ENCODE peak calls at places on chromosome 2, in nine cellular contexts. L is body of pancreas, S is vagina, X is HCT116, K is thyroid gland, H is prostate gland, E is adrenal gland, U is IMR-90, B is esophagus muscularis mucosa. O is an unnamed sample.

GRCh38 chr2:195026261-195026660 is 630.8 kb upstream of the SLC39A10 start:
- DNase-seq in L (no peak), S (no peak), X (no peak), K (no peak), H (no peak), E (no peak), U (peak), B (no peak), O (no peak)

GRCh38 chr2:157471078-157471477 is 27.2 kb upstream of the CYTIP start:
- DNase-seq in L (no peak), S (no peak), X (no peak), K (no peak), H (no peak), E (no peak), U (no peak), B (no peak), O (no peak)

GRCh38 chr2:171084128-171084527 is 76.6 kb downstream of the TLK1 start:
- DNase-seq in L (no peak), S (no peak), X (no peak), K (no peak), H (no peak), E (no peak), U (no peak), B (no peak), O (no peak)

GRCh38 chr2:161200327-161200726 is 40.1 kb downstream of the TANK start:
- DNase-seq in L (no peak), S (no peak), X (no peak), K (no peak), H (no peak), E (no peak), U (no peak), B (no peak), O (no peak)

GRCh38 chr2:218607436-218608115 is at the start of gene PLCD4:
- DNase-seq in L (no peak), S (no peak), X (no peak), K (peak), H (no peak), E (peak), U (peak), B (no peak), O (no peak)

GRCh38 chr2:26649322-26649721 is 8.2 kb upstream of the CIB4 start:
- DNase-seq in L (no peak), S (no peak), X (no peak), K (no peak), H (no peak), E (no peak), U (no peak), B (no peak), O (no peak)

GRCh38 chr2:12389354-12390045 is 327.2 kb upstream of the TRIB2 start:
- DNase-seq in L (no peak), S (no peak), X (no peak), K (no peak), H (no peak), E (no peak), U (peak), B (no peak), O (no peak)

GRCh38 chr2:27446057-27446456 is 3.9 kb downstream of the KRTCAP3 start:
- DNase-seq in L (peak), S (no peak), X (no peak), K (no peak), H (peak), E (no peak), U (no peak), B (no peak), O (no peak)

GRCh38 chr2:169690958-169691357 is 3.2 kb downstream of the CFAP210 start:
- DNase-seq in L (no peak), S (no peak), X (no peak), K (no peak), H (no peak), E (no peak), U (no peak), B (no peak), O (no peak)

GRCh38 chr2:221787561-221787960 is 215.5 kb upstream of the EPHA4 start:
- DNase-seq in L (no peak), S (no peak), X (no peak), K (no peak), H (no peak), E (no peak), U (no peak), B (peak), O (no peak)

GRCh38 chr2:151029406-151030157 is 232.1 kb downstream of the RBM43 start:
- DNase-seq in L (no peak), S (no peak), X (no peak), K (no peak), H (no peak), E (no peak), U (peak), B (no peak), O (no peak)

GRCh38 chr2:16166327-16166981 is 226.1 kb downstream of the MYCN start:
- DNase-seq in L (no peak), S (peak), X (no peak), K (no peak), H (no peak), E (no peak), U (no peak), B (peak), O (no peak)

GRCh38 chr2:188628989-188629889 is 337.6 kb downstream of the GULP1 start:
- DNase-seq in L (no peak), S (no peak), X (peak), K (no peak), H (no peak), E (no peak), U (peak), B (no peak), O (no peak)

GRCh38 chr2:169010633-169011460 is 20.3 kb downstream of the ABCB11 start:
- DNase-seq in L (no peak), S (no peak), X (no peak), K (no peak), H (peak), E (no peak), U (no peak), B (no peak), O (no peak)

GRCh38 chr2:6913415-6914157 is 3.6 kb upstream of the RNF144A start:
- DNase-seq in L (no peak), S (no peak), X (no peak), K (no peak), H (no peak), E (no peak), U (no peak), B (no peak), O (no peak)

DNA sequence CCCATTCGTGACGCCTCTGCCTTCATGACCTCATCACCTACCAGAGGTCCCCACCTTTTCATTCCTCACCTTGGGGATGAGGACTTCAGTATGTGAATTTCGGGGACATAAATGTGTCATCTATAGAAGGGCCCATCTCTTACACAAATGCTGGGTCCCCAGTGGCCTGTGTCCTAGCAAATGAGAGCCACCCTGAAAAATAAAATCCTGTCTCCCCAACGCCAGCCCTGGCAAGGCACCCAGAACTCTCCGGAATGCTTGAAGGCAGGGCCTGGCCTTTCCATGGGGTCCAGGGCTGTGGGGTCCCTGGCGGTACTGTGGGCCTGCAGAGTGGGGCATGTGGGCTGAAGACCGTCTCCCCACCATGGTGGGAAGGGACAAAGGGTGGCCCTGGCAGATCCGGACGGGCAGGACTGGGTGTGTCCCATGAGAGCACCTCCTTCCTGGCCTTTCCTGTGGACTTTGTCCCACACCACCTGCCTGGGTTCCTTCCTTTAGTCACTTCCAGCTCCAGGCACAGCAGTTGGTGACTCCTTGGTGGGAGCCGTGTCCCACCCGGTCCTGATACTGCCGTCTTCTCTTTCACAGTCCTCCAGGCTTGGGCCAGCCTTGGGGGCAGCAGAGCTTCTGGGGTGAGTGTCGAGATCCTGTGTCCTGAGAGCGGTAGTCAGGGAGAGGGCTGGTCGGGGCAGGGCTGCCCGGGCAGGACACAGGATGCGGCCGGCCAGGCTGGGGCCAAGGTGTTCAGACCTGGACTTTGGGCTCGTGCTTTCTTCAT is 18.6 kb downstream of the CAPN10 start:
- DNase-seq in L (no peak), S (no peak), X (no peak), K (no peak), H (no peak), E (no peak), U (no peak), B (no peak), O (no peak)
- TF ChIP-seq POLR2A in L (no peak), S (no peak), X (no peak), K (no peak), H (no peak), E (no peak), U (no peak), B (no peak), O (no peak)

GRCh38 chr2:231966886-231967285 is 5.4 kb downstream of the DIS3L2 start:
- DNase-seq in L (no peak), S (no peak), X (no peak), K (no peak), H (no peak), E (no peak), U (no peak), B (no peak), O (no peak)

GRCh38 chr2:231965118-231965517 is 3.6 kb downstream of the DIS3L2 start:
- DNase-seq in L (no peak), S (no peak), X (no peak), K (no peak), H (no peak), E (no peak), U (no peak), B (no peak), O (no peak)

GRCh38 chr2:231960810-231961348 is 634 bp upstream of the DIS3L2 start:
- DNase-seq in L (no peak), S (no peak), X (no peak), K (no peak), H (no peak), E (no peak), U (no peak), B (no peak), O (peak)

GRCh38 chr2:231957913-231958763 is 3.4 kb upstream of the DIS3L2 start:
- DNase-seq in L (no peak), S (no peak), X (no peak), K (no peak), H (no peak), E (no peak), U (no peak), B (no peak), O (no peak)

DNA sequence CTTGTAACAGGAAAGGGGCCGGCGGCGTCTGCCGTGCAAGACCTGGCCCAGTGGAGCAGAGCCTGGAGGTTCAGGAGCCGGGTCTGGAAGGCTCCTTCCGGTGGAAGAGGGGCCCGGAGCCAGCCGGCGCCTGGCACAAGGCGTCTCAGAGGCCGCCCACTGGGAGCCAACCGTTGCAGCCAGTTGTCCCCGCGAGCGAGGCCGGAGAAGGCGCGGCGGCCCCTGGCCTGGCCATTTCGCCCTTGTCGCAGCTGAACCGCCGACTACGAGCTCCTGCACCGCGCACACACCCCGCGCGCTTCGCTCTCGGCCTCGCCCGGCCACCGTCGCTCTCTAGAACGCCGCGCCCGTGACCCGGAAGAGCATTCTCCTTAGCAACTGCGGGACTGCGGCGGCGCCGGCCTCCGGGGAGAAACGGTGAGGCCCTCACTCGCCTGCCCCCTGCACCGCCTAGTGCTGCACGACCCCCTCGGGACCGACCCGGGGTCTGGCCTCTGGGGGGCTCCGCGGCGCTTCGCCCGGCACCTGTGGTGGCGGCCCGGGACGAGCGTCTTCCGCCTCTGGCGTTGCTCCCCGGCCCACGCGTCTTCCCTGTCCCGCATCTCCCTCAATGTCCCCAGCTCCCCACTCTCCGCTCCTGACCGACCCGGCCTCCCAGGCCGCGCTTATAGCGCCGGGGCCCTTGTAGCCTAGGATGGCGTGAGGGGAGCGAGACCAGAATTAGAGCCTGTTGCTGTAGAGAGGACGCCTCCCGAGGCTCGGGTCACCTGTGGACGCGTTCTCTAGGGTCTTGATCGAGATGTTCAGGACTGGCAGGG is at the start of gene DIS3L2:
- DNase-seq in L (peak), S (no peak), X (peak), K (peak), H (peak), E (peak), U (peak), B (no peak), O (peak)
- TF ChIP-seq POLR2A in L (peak), S (no peak), X (peak), K (no peak), H (peak), E (peak), U (peak), B (peak), O (no peak)

GRCh38 chr2:162312853-162313252 is 5.6 kb downstream of the IFIH1 start:
- DNase-seq in L (no peak), S (no peak), X (no peak), K (no peak), H (no peak), E (no peak), U (no peak), B (no peak), O (no peak)

GRCh38 chr2:162317058-162317742 is 1.3 kb downstream of the IFIH1 start:
- DNase-seq in L (no peak), S (no peak), X (no peak), K (no peak), H (no peak), E (no peak), U (no peak), B (no peak), O (no peak)

GRCh38 chr2:162317910-162318279 is 589 bp downstream of the IFIH1 start:
- DNase-seq in L (peak), S (no peak), X (no peak), K (peak), H (peak), E (peak), U (no peak), B (no peak), O (peak)

GRCh38 chr2:162316590-162316989 is 1.9 kb downstream of the IFIH1 start:
- DNase-seq in L (no peak), S (no peak), X (no peak), K (no peak), H (no peak), E (no peak), U (no peak), B (no peak), O (no peak)

DNA sequence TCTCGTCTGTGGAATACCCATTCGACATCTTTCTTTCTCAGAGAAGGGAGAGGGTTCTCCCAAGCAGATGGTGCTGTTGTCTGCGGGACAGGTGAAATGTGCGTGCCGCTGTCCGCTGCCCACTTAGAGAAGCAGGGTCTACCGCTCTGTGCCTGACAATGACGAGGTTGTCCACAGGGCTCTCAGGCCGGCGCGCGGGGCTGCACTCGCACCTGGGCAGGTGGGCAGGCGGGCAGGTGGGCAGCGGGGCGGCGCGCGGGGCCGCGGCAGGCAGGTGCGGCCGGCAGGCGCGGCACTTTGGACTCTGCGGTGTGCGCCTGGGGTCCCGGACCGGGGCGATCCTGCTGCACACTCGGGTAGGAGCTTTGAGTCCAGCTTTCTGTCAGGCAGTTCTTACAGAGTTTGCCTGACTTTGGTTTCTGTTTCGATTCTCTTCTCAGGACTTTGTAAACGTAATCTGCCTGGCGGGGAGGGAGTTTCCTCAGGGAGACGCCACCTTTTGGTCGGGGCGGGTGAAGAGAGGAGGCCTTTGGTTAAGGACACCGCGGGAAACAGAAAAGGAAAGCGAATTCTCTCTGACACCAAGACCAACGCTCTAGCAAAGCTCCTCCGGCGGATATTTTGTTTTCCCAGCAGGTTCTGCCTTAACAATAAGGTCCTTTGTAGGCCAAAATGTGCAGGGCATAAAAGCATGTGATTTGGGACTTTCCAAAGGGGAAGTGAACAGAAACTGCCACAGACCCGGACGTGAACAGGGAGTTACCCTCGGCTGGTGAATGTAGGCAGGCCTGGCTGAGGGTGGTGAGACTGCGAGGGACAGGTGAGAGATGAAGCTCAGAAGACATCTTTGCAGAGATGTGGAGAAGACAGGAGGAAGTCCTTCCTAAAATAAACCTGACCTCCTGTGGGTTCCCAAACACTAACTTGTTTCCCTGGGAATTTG is at the start of gene IFIH1:
- DNase-seq in L (peak), S (no peak), X (peak), K (peak), H (peak), E (peak), U (peak), B (peak), O (peak)
- TF ChIP-seq POLR2A in L (peak), S (no peak), X (no peak), K (no peak), H (peak), E (peak), U (no peak), B (no peak), O (peak)

GRCh38 chr2:213151437-213152064 is at the start of gene IKZF2:
- DNase-seq in L (peak), S (no peak), X (peak), K (peak), H (peak), E (peak), U (peak), B (peak), O (peak)
- TF ChIP-seq POLR2A in L (peak), S (no peak), X (no peak), K (peak), H (peak), E (peak), U (peak), B (no peak), O (no peak)

O was measured in uterus.